ENCODE peak calls at places on chromosome 14, in seven cellular contexts. One of them, this sample, is unnamed.

GRCh38 chr14:69842671-69843407 is 36.4 kb upstream of the SMOC1 start:
- DNase-seq in heart right ventricle: no peak
- DNase-seq in A549: no peak
- DNase-seq in IMR-90: no peak
- DNase-seq in adrenal gland: no peak
- DNase-seq in heart left ventricle: no peak
- DNase-seq in small intestine: no peak
- DNase-seq in this sample: no peak

GRCh38 chr14:91845652-91846051 is 21.7 kb downstream of the TC2N start:
- DNase-seq in heart right ventricle: no peak
- DNase-seq in A549: no peak
- DNase-seq in IMR-90: no peak
- DNase-seq in adrenal gland: no peak
- DNase-seq in heart left ventricle: no peak
- DNase-seq in small intestine: no peak
- DNase-seq in this sample: no peak

GRCh38 chr14:74841230-74842207 is 34.4 kb downstream of the PROX2 start:
- DNase-seq in heart right ventricle: no peak
- DNase-seq in A549: no peak
- DNase-seq in IMR-90: no peak
- DNase-seq in adrenal gland: no peak
- DNase-seq in heart left ventricle: no peak
- DNase-seq in small intestine: no peak
- DNase-seq in this sample: no peak

GRCh38 chr14:77645520-77646230 is 29.2 kb upstream of the SPTLC2 start:
- DNase-seq in heart right ventricle: no peak
- DNase-seq in A549: no peak
- DNase-seq in IMR-90: no peak
- DNase-seq in adrenal gland: no peak
- DNase-seq in heart left ventricle: no peak
- DNase-seq in small intestine: peak; percentile 67
- DNase-seq in this sample: no peak

GRCh38 chr14:32190713-32191112 is 11.1 kb upstream of the RNU6-7 start:
- DNase-seq in heart right ventricle: no peak
- DNase-seq in A549: peak; percentile 29
- DNase-seq in IMR-90: no peak
- DNase-seq in adrenal gland: no peak
- DNase-seq in heart left ventricle: no peak
- DNase-seq in small intestine: no peak
- DNase-seq in this sample: no peak

GRCh38 chr14:99176156-99176945 is 95.6 kb downstream of the BCL11B start:
- DNase-seq in heart right ventricle: no peak
- DNase-seq in A549: no peak
- DNase-seq in IMR-90: no peak
- DNase-seq in adrenal gland: no peak
- DNase-seq in heart left ventricle: no peak
- DNase-seq in small intestine: no peak
- DNase-seq in this sample: no peak

GRCh38 chr14:85587152-85587697 is 57.3 kb downstream of the FLRT2 start:
- DNase-seq in heart right ventricle: no peak
- DNase-seq in A549: peak; percentile 46
- DNase-seq in IMR-90: peak; percentile 63
- DNase-seq in adrenal gland: no peak
- DNase-seq in heart left ventricle: no peak
- DNase-seq in small intestine: no peak
- DNase-seq in this sample: peak; percentile 30

GRCh38 chr14:102493096-102493495 is 16.5 kb downstream of the ANKRD9 start:
- DNase-seq in heart right ventricle: no peak
- DNase-seq in A549: no peak
- DNase-seq in IMR-90: no peak
- DNase-seq in adrenal gland: no peak
- DNase-seq in heart left ventricle: no peak
- DNase-seq in small intestine: no peak
- DNase-seq in this sample: no peak

GRCh38 chr14:66944872-66945271 is 244.4 kb upstream of the GARIN2 start:
- DNase-seq in heart right ventricle: no peak
- DNase-seq in A549: peak; percentile 64
- DNase-seq in IMR-90: peak; percentile 41
- DNase-seq in adrenal gland: no peak
- DNase-seq in heart left ventricle: no peak
- DNase-seq in small intestine: no peak
- DNase-seq in this sample: no peak

GRCh38 chr14:100660498-100661339 is 66.0 kb upstream of the DLK1 start:
- DNase-seq in heart right ventricle: no peak
- DNase-seq in A549: no peak
- DNase-seq in IMR-90: peak; percentile 86
- DNase-seq in adrenal gland: peak; percentile 67
- DNase-seq in heart left ventricle: no peak
- DNase-seq in small intestine: peak; percentile 39
- DNase-seq in this sample: no peak

GRCh38 chr14:71169861-71170260 is 262.6 kb downstream of the PCNX1 start:
- DNase-seq in heart right ventricle: no peak
- DNase-seq in A549: no peak
- DNase-seq in IMR-90: no peak
- DNase-seq in adrenal gland: no peak
- DNase-seq in heart left ventricle: no peak
- DNase-seq in small intestine: no peak
- DNase-seq in this sample: no peak

GRCh38 chr14:88005978-88006851 is 1.3 kb downstream of the GPR65 start:
- DNase-seq in heart right ventricle: no peak
- DNase-seq in A549: no peak
- DNase-seq in IMR-90: no peak
- DNase-seq in adrenal gland: peak; percentile 20
- DNase-seq in heart left ventricle: no peak
- DNase-seq in small intestine: peak; percentile 67
- DNase-seq in this sample: no peak

GRCh38 chr14:103527408-103528157 is 1.4 kb upstream of the TRMT61A start:
- DNase-seq in heart right ventricle: no peak
- DNase-seq in A549: no peak
- DNase-seq in IMR-90: no peak
- DNase-seq in adrenal gland: no peak
- DNase-seq in heart left ventricle: no peak
- DNase-seq in small intestine: no peak
- DNase-seq in this sample: no peak

GRCh38 chr14:102540310-102541028 is 30.9 kb upstream of the ANKRD9 start:
- DNase-seq in heart right ventricle: no peak
- DNase-seq in A549: no peak
- DNase-seq in IMR-90: peak; percentile 4
- DNase-seq in adrenal gland: no peak
- DNase-seq in heart left ventricle: no peak
- DNase-seq in small intestine: no peak
- DNase-seq in this sample: no peak

GRCh38 chr14:23153891-23154796 is 29.3 kb downstream of the SLC7A8 start:
- DNase-seq in heart right ventricle: peak; percentile 91
- DNase-seq in A549: no peak
- DNase-seq in IMR-90: no peak
- DNase-seq in adrenal gland: peak; percentile 97
- DNase-seq in heart left ventricle: peak; percentile 96
- DNase-seq in small intestine: peak; percentile 85
- DNase-seq in this sample: peak; percentile 86

GRCh38 chr14:69643430-69644200 is 32.2 kb downstream of the SUSD6 start:
- DNase-seq in heart right ventricle: peak; percentile 53
- DNase-seq in A549: peak; percentile 80
- DNase-seq in IMR-90: peak; percentile 84
- DNase-seq in adrenal gland: peak; percentile 69
- DNase-seq in heart left ventricle: peak; percentile 68
- DNase-seq in small intestine: peak; percentile 95
- DNase-seq in this sample: peak; percentile 83

GRCh38 chr14:35932659-35933159 is 106.6 kb downstream of the BRMS1L start:
- DNase-seq in heart right ventricle: no peak
- DNase-seq in A549: no peak
- DNase-seq in IMR-90: no peak
- DNase-seq in adrenal gland: no peak
- DNase-seq in heart left ventricle: no peak
- DNase-seq in small intestine: no peak
- DNase-seq in this sample: no peak

GRCh38 chr14:104288272-104288671 is 149.9 kb downstream of the KIF26A start:
- DNase-seq in heart right ventricle: no peak
- DNase-seq in A549: no peak
- DNase-seq in IMR-90: no peak
- DNase-seq in adrenal gland: peak; percentile 9
- DNase-seq in heart left ventricle: peak; percentile 15
- DNase-seq in small intestine: no peak
- DNase-seq in this sample: no peak

GRCh38 chr14:27672047-27672446 is 1074.2 kb upstream of the NOVA1 start:
- DNase-seq in heart right ventricle: no peak
- DNase-seq in A549: no peak
- DNase-seq in IMR-90: no peak
- DNase-seq in adrenal gland: no peak
- DNase-seq in heart left ventricle: no peak
- DNase-seq in small intestine: no peak
- DNase-seq in this sample: no peak

GRCh38 chr14:54169254-54169924 is 212.8 kb upstream of the BMP4 start:
- DNase-seq in heart right ventricle: no peak
- DNase-seq in A549: no peak
- DNase-seq in IMR-90: peak; percentile 10
- DNase-seq in adrenal gland: no peak
- DNase-seq in heart left ventricle: no peak
- DNase-seq in small intestine: no peak
- DNase-seq in this sample: no peak

GRCh38 chr14:46058964-46059580 is 592.5 kb downstream of the RPL10L start:
- DNase-seq in heart right ventricle: no peak
- DNase-seq in A549: no peak
- DNase-seq in IMR-90: no peak
- DNase-seq in adrenal gland: no peak
- DNase-seq in heart left ventricle: no peak
- DNase-seq in small intestine: no peak
- DNase-seq in this sample: no peak

GRCh38 chr14:52951730-52952481 is 1.1 kb upstream of the FERMT2 start:
- DNase-seq in heart right ventricle: peak; percentile 71
- DNase-seq in A549: peak; percentile 85
- DNase-seq in IMR-90: peak; percentile 80
- DNase-seq in adrenal gland: peak; percentile 71
- DNase-seq in heart left ventricle: peak; percentile 65
- DNase-seq in small intestine: no peak
- DNase-seq in this sample: peak; percentile 63

GRCh38 chr14:89598548-89599186 is 181.6 kb upstream of the FOXN3 start:
- DNase-seq in heart right ventricle: no peak
- DNase-seq in A549: no peak
- DNase-seq in IMR-90: peak; percentile 38
- DNase-seq in adrenal gland: no peak
- DNase-seq in heart left ventricle: no peak
- DNase-seq in small intestine: no peak
- DNase-seq in this sample: no peak

GRCh38 chr14:85195872-85196477 is 334.0 kb upstream of the FLRT2 start:
- DNase-seq in heart right ventricle: no peak
- DNase-seq in A549: peak; percentile 8
- DNase-seq in IMR-90: peak; percentile 11
- DNase-seq in adrenal gland: no peak
- DNase-seq in heart left ventricle: no peak
- DNase-seq in small intestine: no peak
- DNase-seq in this sample: no peak

GRCh38 chr14:53389207-53389606 is 236.1 kb upstream of the DDHD1 start:
- DNase-seq in heart right ventricle: no peak
- DNase-seq in A549: no peak
- DNase-seq in IMR-90: peak; percentile 76
- DNase-seq in adrenal gland: no peak
- DNase-seq in heart left ventricle: no peak
- DNase-seq in small intestine: no peak
- DNase-seq in this sample: no peak

GRCh38 chr14:63205281-63205575 is 985 bp downstream of the RHOJ start:
- DNase-seq in heart right ventricle: no peak
- DNase-seq in A549: no peak
- DNase-seq in IMR-90: no peak
- DNase-seq in adrenal gland: no peak
- DNase-seq in heart left ventricle: no peak
- DNase-seq in small intestine: no peak
- DNase-seq in this sample: no peak
- H3K4me3 ChIP-seq in heart right ventricle: peak overlapping the region; percentile 57
- H3K4me3 ChIP-seq in A549: no peak overlapping the region
- H3K4me3 ChIP-seq in IMR-90: peak overlapping the region; percentile 52
- H3K4me3 ChIP-seq in adrenal gland: peak overlapping the region; percentile 53
- H3K4me3 ChIP-seq in heart left ventricle: peak overlapping the region; percentile 47
- H3K4me3 ChIP-seq in small intestine: no peak overlapping the region
- H3K4me3 ChIP-seq in this sample: no peak overlapping the region

DNA sequence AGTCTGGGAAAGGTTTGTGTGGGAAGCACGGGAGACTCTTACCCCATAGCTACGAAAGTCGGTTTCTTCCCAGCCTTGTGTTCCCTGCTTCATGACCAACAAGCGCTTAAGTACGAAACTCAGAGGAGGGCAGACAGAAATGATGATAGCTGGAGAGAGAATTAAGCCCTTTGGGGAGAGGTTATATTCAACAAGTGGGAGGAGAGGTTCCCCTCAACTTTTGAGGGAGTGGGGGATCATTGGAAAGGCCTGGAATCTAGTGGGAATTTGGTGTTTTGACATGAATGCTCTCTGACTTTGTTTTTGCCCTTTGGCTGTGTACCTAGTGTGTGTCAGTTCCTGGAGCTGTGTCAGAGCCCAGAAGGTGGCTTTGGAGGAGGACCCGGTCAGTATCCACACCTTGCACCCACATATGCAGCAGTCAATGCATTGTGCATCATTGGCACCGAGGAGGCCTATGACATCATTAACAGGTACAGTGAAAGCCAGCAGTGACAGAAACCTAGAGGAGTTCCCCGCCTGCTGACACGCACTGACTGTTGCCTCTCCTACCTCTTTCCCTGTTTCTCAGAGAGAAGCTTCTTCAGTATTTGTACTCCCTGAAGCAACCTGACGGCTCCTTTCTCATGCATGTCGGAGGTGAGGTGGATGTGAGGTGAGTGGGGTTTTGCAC is 40.6 kb downstream of the FNTB start:
- DNase-seq in heart right ventricle: no peak
- DNase-seq in A549: no peak
- DNase-seq in IMR-90: no peak
- DNase-seq in adrenal gland: no peak
- DNase-seq in heart left ventricle: no peak
- DNase-seq in small intestine: no peak
- DNase-seq in this sample: no peak
- H3K4me1 ChIP-seq in heart right ventricle: no peaks in the 10 kb centered on the region
- H3K4me1 ChIP-seq in A549: peaks cover 10% of the 10 kb centered on the region
- H3K4me1 ChIP-seq in IMR-90: peaks cover 2% of the 10 kb centered on the region
- H3K4me1 ChIP-seq in adrenal gland: no peaks in the 10 kb centered on the region
- H3K4me1 ChIP-seq in heart left ventricle: no peaks in the 10 kb centered on the region
- H3K4me1 ChIP-seq in small intestine: peaks cover 3% of the 10 kb centered on the region
- H3K4me1 ChIP-seq in this sample: no peaks in the 10 kb centered on the region

GRCh38 chr14:105773584-105773983 is 247.2 kb downstream of the TMEM121 start:
- DNase-seq in heart right ventricle: no peak
- DNase-seq in A549: no peak
- DNase-seq in IMR-90: no peak
- DNase-seq in adrenal gland: no peak
- DNase-seq in heart left ventricle: no peak
- DNase-seq in small intestine: no peak
- DNase-seq in this sample: no peak
- H3K4me3 ChIP-seq in heart right ventricle: no peak overlapping the region
- H3K4me3 ChIP-seq in A549: no peak overlapping the region
- H3K4me3 ChIP-seq in IMR-90: no peak overlapping the region
- H3K4me3 ChIP-seq in adrenal gland: no peak overlapping the region
- H3K4me3 ChIP-seq in heart left ventricle: no peak overlapping the region
- H3K4me3 ChIP-seq in small intestine: no peak overlapping the region
- H3K4me3 ChIP-seq in this sample: no peak overlapping the region

GRCh38 chr14:65650843-65651242 is 238.3 kb downstream of the FUT8 start:
- DNase-seq in heart right ventricle: no peak
- DNase-seq in A549: no peak
- DNase-seq in IMR-90: no peak
- DNase-seq in adrenal gland: no peak
- DNase-seq in heart left ventricle: no peak
- DNase-seq in small intestine: no peak
- DNase-seq in this sample: no peak
- H3K4me1 ChIP-seq in heart right ventricle: no peaks in the 10 kb centered on the region
- H3K4me1 ChIP-seq in A549: no peaks in the 10 kb centered on the region
- H3K4me1 ChIP-seq in IMR-90: no peaks in the 10 kb centered on the region
- H3K4me1 ChIP-seq in adrenal gland: no peaks in the 10 kb centered on the region
- H3K4me1 ChIP-seq in heart left ventricle: no peaks in the 10 kb centered on the region
- H3K4me1 ChIP-seq in small intestine: no peaks in the 10 kb centered on the region
- H3K4me1 ChIP-seq in this sample: no peaks in the 10 kb centered on the region

This sample was measured in thyroid gland.